ENCODE peak calls at places on chromosome 7, in nine cellular contexts. One of them, this sample, is unnamed.

GRCh38 chr7:159024280-159024951 is 120.3 kb downstream of the VIPR2 start:
- DNase-seq in foreskin fibroblast: no peak
- DNase-seq in Calu3: no peak
- DNase-seq in tibial nerve: no peak
- DNase-seq in A172: no peak
- DNase-seq in amygdala: no peak
- DNase-seq in skeletal muscle cell: no peak
- DNase-seq in activated CD4-positive, alpha-beta T cell treated with anti-CD3 and anti-CD28 coated beads, Interleukin-2, amount 10 ng/mL, durations not matched to agents 7 days and 5 days: no peak
- DNase-seq in GM03348: no peak
- DNase-seq in this sample: no peak

GRCh38 chr7:56097700-56098099 is 4.9 kb upstream of the PHKG1 start:
- DNase-seq in A172: peak; percentile 80
- DNase-seq in tibial nerve: peak; percentile 43
- DNase-seq in activated CD4-positive, alpha-beta T cell treated with anti-CD3 and anti-CD28 coated beads, Interleukin-2, amount 10 ng/mL, durations not matched to agents 7 days and 5 days: no peak
- DNase-seq in GM03348: peak; percentile 79
- DNase-seq in skeletal muscle cell: no peak
- DNase-seq in Calu3: no peak
- DNase-seq in amygdala: no peak
- DNase-seq in foreskin fibroblast: peak; percentile 94
- DNase-seq in this sample: peak; percentile 84

GRCh38 chr7:111855161-111855841 is 293.0 kb upstream of the IMMP2L start:
- DNase-seq in amygdala: no peak
- DNase-seq in tibial nerve: no peak
- DNase-seq in skeletal muscle cell: no peak
- DNase-seq in Calu3: peak; percentile 27
- DNase-seq in A172: peak; percentile 80
- DNase-seq in GM03348: peak; percentile 79
- DNase-seq in activated CD4-positive, alpha-beta T cell treated with anti-CD3 and anti-CD28 coated beads, Interleukin-2, amount 10 ng/mL, durations not matched to agents 7 days and 5 days: no peak
- DNase-seq in foreskin fibroblast: peak; percentile 56
- DNase-seq in this sample: peak; percentile 78

GRCh38 chr7:16647435-16647960 is 1.5 kb downstream of the BZW2 start:
- DNase-seq in amygdala: no peak
- DNase-seq in A172: no peak
- DNase-seq in foreskin fibroblast: no peak
- DNase-seq in GM03348: no peak
- DNase-seq in Calu3: no peak
- DNase-seq in skeletal muscle cell: no peak
- DNase-seq in activated CD4-positive, alpha-beta T cell treated with anti-CD3 and anti-CD28 coated beads, Interleukin-2, amount 10 ng/mL, durations not matched to agents 7 days and 5 days: no peak
- DNase-seq in tibial nerve: no peak
- DNase-seq in this sample: no peak

GRCh38 chr7:46257766-46258448 is 336.8 kb upstream of the IGFBP3 start:
- DNase-seq in amygdala: no peak
- DNase-seq in tibial nerve: no peak
- DNase-seq in skeletal muscle cell: peak; percentile 72
- DNase-seq in A172: peak; percentile 82
- DNase-seq in GM03348: peak; percentile 50
- DNase-seq in activated CD4-positive, alpha-beta T cell treated with anti-CD3 and anti-CD28 coated beads, Interleukin-2, amount 10 ng/mL, durations not matched to agents 7 days and 5 days: no peak
- DNase-seq in Calu3: peak; percentile 59
- DNase-seq in foreskin fibroblast: peak; percentile 70
- DNase-seq in this sample: peak; percentile 90

GRCh38 chr7:4069268-4070095 is 612.6 kb upstream of the FOXK1 start:
- DNase-seq in Calu3: no peak
- DNase-seq in GM03348: no peak
- DNase-seq in amygdala: no peak
- DNase-seq in A172: no peak
- DNase-seq in activated CD4-positive, alpha-beta T cell treated with anti-CD3 and anti-CD28 coated beads, Interleukin-2, amount 10 ng/mL, durations not matched to agents 7 days and 5 days: no peak
- DNase-seq in skeletal muscle cell: no peak
- DNase-seq in foreskin fibroblast: no peak
- DNase-seq in tibial nerve: no peak
- DNase-seq in this sample: no peak

GRCh38 chr7:2612445-2613112 is 19.2 kb upstream of the TTYH3 start:
- DNase-seq in GM03348: no peak
- DNase-seq in A172: no peak
- DNase-seq in foreskin fibroblast: no peak
- DNase-seq in skeletal muscle cell: no peak
- DNase-seq in tibial nerve: no peak
- DNase-seq in amygdala: no peak
- DNase-seq in Calu3: peak; percentile 37
- DNase-seq in activated CD4-positive, alpha-beta T cell treated with anti-CD3 and anti-CD28 coated beads, Interleukin-2, amount 10 ng/mL, durations not matched to agents 7 days and 5 days: no peak
- DNase-seq in this sample: no peak

GRCh38 chr7:117993377-117994003 is 120.2 kb upstream of the CTTNBP2 start:
- DNase-seq in activated CD4-positive, alpha-beta T cell treated with anti-CD3 and anti-CD28 coated beads, Interleukin-2, amount 10 ng/mL, durations not matched to agents 7 days and 5 days: no peak
- DNase-seq in skeletal muscle cell: no peak
- DNase-seq in A172: peak; percentile 54
- DNase-seq in Calu3: peak; percentile 47
- DNase-seq in foreskin fibroblast: no peak
- DNase-seq in GM03348: peak; percentile 6
- DNase-seq in amygdala: no peak
- DNase-seq in tibial nerve: no peak
- DNase-seq in this sample: no peak

GRCh38 chr7:98091061-98091460 is 15.6 kb upstream of the LMTK2 start:
- DNase-seq in foreskin fibroblast: no peak
- DNase-seq in A172: peak; percentile 19
- DNase-seq in activated CD4-positive, alpha-beta T cell treated with anti-CD3 and anti-CD28 coated beads, Interleukin-2, amount 10 ng/mL, durations not matched to agents 7 days and 5 days: no peak
- DNase-seq in amygdala: no peak
- DNase-seq in skeletal muscle cell: no peak
- DNase-seq in GM03348: no peak
- DNase-seq in Calu3: no peak
- DNase-seq in tibial nerve: no peak
- DNase-seq in this sample: no peak

GRCh38 chr7:135326636-135327280 is 93.1 kb downstream of the STRA8 start:
- DNase-seq in activated CD4-positive, alpha-beta T cell treated with anti-CD3 and anti-CD28 coated beads, Interleukin-2, amount 10 ng/mL, durations not matched to agents 7 days and 5 days: no peak
- DNase-seq in Calu3: no peak
- DNase-seq in A172: no peak
- DNase-seq in GM03348: no peak
- DNase-seq in foreskin fibroblast: peak; percentile 6
- DNase-seq in amygdala: no peak
- DNase-seq in skeletal muscle cell: no peak
- DNase-seq in tibial nerve: no peak
- DNase-seq in this sample: no peak

GRCh38 chr7:91772100-91772794 is 108.3 kb downstream of the MTERF1 start:
- DNase-seq in A172: no peak
- DNase-seq in Calu3: no peak
- DNase-seq in GM03348: peak; percentile 6
- DNase-seq in amygdala: no peak
- DNase-seq in tibial nerve: no peak
- DNase-seq in skeletal muscle cell: peak; percentile 54
- DNase-seq in foreskin fibroblast: no peak
- DNase-seq in activated CD4-positive, alpha-beta T cell treated with anti-CD3 and anti-CD28 coated beads, Interleukin-2, amount 10 ng/mL, durations not matched to agents 7 days and 5 days: no peak
- DNase-seq in this sample: no peak

GRCh38 chr7:150570712-150571465 is 3.7 kb downstream of the GIMAP4 start:
- DNase-seq in skeletal muscle cell: no peak
- DNase-seq in tibial nerve: no peak
- DNase-seq in Calu3: no peak
- DNase-seq in GM03348: no peak
- DNase-seq in foreskin fibroblast: no peak
- DNase-seq in amygdala: no peak
- DNase-seq in A172: no peak
- DNase-seq in activated CD4-positive, alpha-beta T cell treated with anti-CD3 and anti-CD28 coated beads, Interleukin-2, amount 10 ng/mL, durations not matched to agents 7 days and 5 days: no peak
- DNase-seq in this sample: no peak

This sample was measured in HFFc6.